ENCODE peak calls at places on chromosomes 2 and 18, in ten cellular contexts. G, V, Z, S, B, L, C, Q, Y and O are unnamed samples.

GRCh38 chr2:216694201-216694825 is 1.0 kb downstream of the IGFBP5 start:
- DNase-seq in G (no peak), V (no peak), Z (peak; percentile 19), S (peak; percentile 22), B (peak; percentile 77), L (no peak), C (peak; percentile 50), Q (peak; percentile 84), Y (peak; percentile 24), O (no peak)

GRCh38 chr2:209917154-209917771 is 85.2 kb upstream of the RPE start:
- DNase-seq in G (no peak), V (no peak), Z (no peak), S (no peak), B (no peak), L (no peak), C (no peak), Q (no peak), Y (no peak), O (no peak)

GRCh38 chr2:27303093-27304025 is 4.9 kb downstream of the UCN start:
- DNase-seq in G (peak; percentile 83), V (no peak), Z (peak; percentile 29), S (no peak), B (no peak), L (no peak), C (peak; percentile 80), Q (peak; percentile 88), Y (peak; percentile 85), O (no peak)

GRCh38 chr2:70561893-70562292 is 8.3 kb upstream of the TGFA start:
- DNase-seq in G (no peak), V (no peak), Z (no peak), S (no peak), B (no peak), L (no peak), C (no peak), Q (no peak), Y (no peak), O (no peak)

GRCh38 chr2:113080134-113080533 is 12.4 kb downstream of the IL1F10 start:
- DNase-seq in G (peak; percentile 17), V (no peak), Z (peak; percentile 38), S (no peak), B (peak; percentile 75), L (peak; percentile 31), C (peak; percentile 39), Q (peak; percentile 54), Y (peak; percentile 46), O (no peak)

GRCh38 chr2:225117061-225117716 is 74.9 kb upstream of the DOCK10 start:
- DNase-seq in G (peak; percentile 59), V (no peak), Z (no peak), S (no peak), B (no peak), L (no peak), C (no peak), Q (no peak), Y (peak; percentile 86), O (no peak)

GRCh38 chr2:101249826-101250225 is 2.9 kb upstream of the CNOT11 start:
- DNase-seq in G (no peak), V (no peak), Z (no peak), S (no peak), B (peak; percentile 20), L (no peak), C (no peak), Q (no peak), Y (no peak), O (no peak)

GRCh38 chr2:168244318-168244717 is 3.1 kb downstream of the STK39 start:
- DNase-seq in G (no peak), V (no peak), Z (peak; percentile 20), S (no peak), B (no peak), L (no peak), C (peak; percentile 31), Q (peak; percentile 45), Y (no peak), O (no peak)

GRCh38 chr2:39266139-39266805 is 22.5 kb upstream of the CDKL4 start:
- DNase-seq in G (peak; percentile 8), V (no peak), Z (no peak), S (peak; percentile 48), B (no peak), L (no peak), C (no peak), Q (no peak), Y (no peak), O (no peak)

GRCh38 chr2:239905306-239905705 is 119.8 kb downstream of the NDUFA10 start:
- DNase-seq in G (no peak), V (no peak), Z (no peak), S (no peak), B (no peak), L (no peak), C (no peak), Q (no peak), Y (no peak), O (no peak)

GRCh38 chr2:30408961-30409387 is 38.1 kb upstream of the LCLAT1 start:
- DNase-seq in G (peak; percentile 66), V (no peak), Z (no peak), S (no peak), B (no peak), L (no peak), C (no peak), Q (no peak), Y (peak; percentile 83), O (no peak)

GRCh38 chr2:73114273-73114867 is 1.6 kb upstream of the RAB11FIP5 start:
- DNase-seq in G (peak; percentile 63), V (no peak), Z (no peak), S (no peak), B (no peak), L (no peak), C (no peak), Q (no peak), Y (no peak), O (no peak)

GRCh38 chr18:56269958-56270357 is 368.4 kb downstream of the TXNL1 start:
- DNase-seq in G (no peak), V (no peak), Z (no peak), S (no peak), B (no peak), L (no peak), C (no peak), Q (no peak), Y (no peak), O (no peak)

GRCh38 chr2:199405241-199405640 is 52.5 kb downstream of the SATB2 start:
- DNase-seq in G (peak; percentile 41), V (no peak), Z (no peak), S (no peak), B (peak; percentile 20), L (no peak), C (peak; percentile 51), Q (peak; percentile 17), Y (peak; percentile 41), O (no peak)
- TF ChIP-seq CTCF in G (peak; percentile 32), V (no peak), Z (no peak), S (peak; percentile 24), B (peak; percentile 40), L (no peak), C (peak; percentile 60), Q (peak; percentile 37), Y (peak; percentile 44), O (no peak)

DNA sequence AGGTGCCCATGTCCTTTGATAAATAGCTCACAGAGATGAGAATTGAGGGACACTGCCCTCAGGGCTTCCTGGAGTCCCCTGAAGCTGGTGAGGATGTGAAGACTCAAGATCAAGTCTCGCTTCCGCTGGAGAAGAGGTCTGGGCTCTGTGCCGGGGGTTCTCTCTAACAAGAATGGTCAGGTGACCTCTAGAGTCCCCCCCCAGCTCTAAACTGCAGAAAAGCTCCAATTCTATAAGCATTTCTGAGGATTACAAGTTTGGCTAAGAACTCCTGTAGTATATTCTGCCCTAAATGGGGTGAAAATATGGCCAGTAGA is 32.4 kb downstream of the LPIN2 start:
- DNase-seq in G (no peak), V (no peak), Z (no peak), S (no peak), B (no peak), L (no peak), C (no peak), Q (no peak), Y (no peak), O (no peak)
- TF ChIP-seq CTCF in G (no peak), V (no peak), Z (no peak), S (no peak), B (no peak), L (no peak), C (no peak), Q (no peak), Y (no peak), O (no peak)

DNA sequence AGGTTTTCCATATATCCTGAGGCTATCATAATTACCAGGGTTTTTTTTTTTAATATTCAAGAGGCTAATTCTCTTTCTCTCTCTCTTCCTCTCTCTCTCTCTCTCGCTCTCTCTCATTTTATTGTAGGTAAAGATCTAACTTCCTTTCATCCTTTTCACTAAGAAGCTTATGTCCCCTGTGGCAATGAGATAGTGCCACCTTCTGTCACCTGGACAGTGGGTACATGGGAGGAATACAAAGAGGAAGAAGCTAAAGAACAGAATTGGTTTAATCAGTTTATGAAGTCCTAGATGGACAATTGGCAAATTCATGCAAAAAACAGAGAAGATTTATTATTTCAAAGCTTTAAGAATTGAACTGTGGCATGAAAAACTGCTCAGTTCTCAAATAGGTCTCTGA is 1582.3 kb upstream of the TMEFF2 start:
- DNase-seq in G (no peak), V (no peak), Z (no peak), S (no peak), B (no peak), L (no peak), C (no peak), Q (no peak), Y (no peak), O (no peak)
- TF ChIP-seq CTCF in G (no peak), V (no peak), Z (no peak), S (no peak), B (no peak), L (no peak), C (no peak), Q (no peak), Y (no peak), O (no peak)

GRCh38 chr18:50805732-50806131 is 14.1 kb downstream of the MRO start:
- DNase-seq in G (peak; percentile 63), V (no peak), Z (no peak), S (no peak), B (no peak), L (no peak), C (peak; percentile 16), Q (no peak), Y (no peak), O (no peak)

GRCh38 chr18:50807199-50807598 is 12.6 kb downstream of the MRO start:
- DNase-seq in G (no peak), V (no peak), Z (no peak), S (no peak), B (no peak), L (no peak), C (no peak), Q (no peak), Y (no peak), O (no peak)

GRCh38 chr18:50803579-50803978 is 16.2 kb downstream of the MRO start:
- DNase-seq in G (no peak), V (no peak), Z (no peak), S (no peak), B (no peak), L (no peak), C (no peak), Q (no peak), Y (no peak), O (no peak)

GRCh38 chr18:50802133-50802532 is 17.7 kb downstream of the MRO start:
- DNase-seq in G (no peak), V (no peak), Z (no peak), S (no peak), B (no peak), L (no peak), C (no peak), Q (no peak), Y (no peak), O (no peak)

DNA sequence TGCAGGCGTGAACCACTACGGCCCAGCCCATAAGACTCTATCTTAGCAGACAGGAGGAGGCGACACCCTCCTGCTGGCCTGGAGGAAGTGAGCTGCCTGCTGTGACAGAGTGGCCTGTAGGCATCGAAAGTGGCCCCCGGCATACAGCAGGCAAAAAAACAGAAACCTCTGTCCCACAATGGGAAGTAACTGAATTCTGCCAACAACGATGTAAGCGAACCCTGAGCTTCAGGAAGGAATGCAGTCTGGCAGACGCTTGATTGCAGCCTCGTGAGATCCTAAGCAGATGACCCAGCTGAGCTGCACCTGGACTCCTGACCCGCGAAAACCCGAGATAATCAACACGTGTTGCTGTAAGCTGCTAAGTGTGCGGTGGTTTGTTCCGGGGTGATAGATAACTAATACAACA is 13.6 kb downstream of the MRO start:
- DNase-seq in G (no peak), V (no peak), Z (no peak), S (no peak), B (no peak), L (no peak), C (peak; percentile 20), Q (peak; percentile 64), Y (no peak), O (no peak)
- TF ChIP-seq CTCF in G (no peak), V (no peak), Z (no peak), S (no peak), B (no peak), L (no peak), C (no peak), Q (no peak), Y (no peak), O (no peak)